ENCODE peak calls at places on chromosome X, in four cellular contexts. U is AG04450, M is endodermal cell, Y is fibroblast of lung. E is an unnamed sample.

GRCh38 chrX:100995469-100995868 is 26.0 kb downstream of the ARL13A start:
- DNase-seq in Y (peak; percentile 56), M (no peak), U (peak; percentile 64), E (no peak)

GRCh38 chrX:115560978-115561604 is at the start of gene PLS3:
- DNase-seq in Y (peak; percentile 83), U (peak; percentile 60), M (peak; percentile 98), E (no peak)

GRCh38 chrX:152997337-152997736 is 3.4 kb upstream of the PNMA5 start:
- DNase-seq in M (no peak), Y (no peak), U (no peak), E (no peak)

GRCh38 chrX:46575991-46576392 is 2.4 kb downstream of the CHST7 start:
- DNase-seq in M (no peak), U (no peak), Y (peak; percentile 70), E (no peak)

GRCh38 chrX:69079278-69079677 is 86.0 kb downstream of the PJA1 start:
- DNase-seq in Y (peak; percentile 36), M (no peak), U (no peak), E (no peak)

GRCh38 chrX:45801554-45801953 is 600.9 kb upstream of the DIPK2B start:
- DNase-seq in M (no peak), Y (peak; percentile 50), U (no peak), E (no peak)

GRCh38 chrX:63784346-63784901 is 590 bp downstream of the ARHGEF9 start:
- DNase-seq in U (no peak), Y (no peak), M (no peak), E (no peak)

GRCh38 chrX:43750248-43750676 is 94.2 kb downstream of the MAOA start:
- DNase-seq in M (peak; percentile 80), U (peak; percentile 1), Y (peak; percentile 69), E (peak; percentile 8)

GRCh38 chrX:105975382-105975781 is 63.1 kb downstream of the SERPINA7 start:
- DNase-seq in U (no peak), M (no peak), Y (peak; percentile 21), E (no peak)

GRCh38 chrX:96619588-96619987 is 65.1 kb upstream of the DIAPH2 start:
- DNase-seq in U (no peak), Y (peak; percentile 11), M (no peak), E (no peak)

GRCh38 chrX:130560558-130560957 is 158.8 kb downstream of the RBMX2 start:
- DNase-seq in Y (no peak), U (no peak), M (no peak), E (no peak)

GRCh38 chrX:40550069-40550468 is 30.7 kb upstream of the ATP6AP2 start:
- DNase-seq in U (no peak), M (no peak), Y (no peak), E (no peak)

GRCh38 chrX:139113682-139114081 is 402.2 kb upstream of the FGF13 start:
- DNase-seq in M (no peak), U (no peak), Y (no peak), E (no peak)

GRCh38 chrX:65148232-65148631 is 172.0 kb upstream of the ZC4H2 start:
- DNase-seq in Y (no peak), U (no peak), M (no peak), E (no peak)

GRCh38 chrX:43121637-43122036 is 343.7 kb upstream of the PPP1R2C start:
- DNase-seq in M (peak; percentile 43), U (no peak), Y (peak; percentile 0), E (no peak)

GRCh38 chrX:129706395-129707072 is 32.2 kb upstream of the XPNPEP2 start:
- DNase-seq in U (no peak), M (peak; percentile 20), Y (peak; percentile 5), E (no peak)

GRCh38 chrX:51776851-51777250 is 33.6 kb downstream of the GSPT2 start:
- DNase-seq in Y (no peak), M (peak; percentile 65), U (no peak), E (no peak)

GRCh38 chrX:149267878-149268813 is 237.0 kb downstream of the IDS start:
- DNase-seq in U (no peak), Y (no peak), M (no peak), E (no peak)

GRCh38 chrX:97328853-97329252 is 445.1 kb downstream of the RPA4 start:
- DNase-seq in M (no peak), U (no peak), Y (no peak), E (no peak)

GRCh38 chrX:19739683-19740082 is 147.7 kb downstream of the SH3KBP1 start:
- DNase-seq in Y (peak; percentile 70), U (peak; percentile 10), M (peak; percentile 85), E (peak; percentile 20)

DNA sequence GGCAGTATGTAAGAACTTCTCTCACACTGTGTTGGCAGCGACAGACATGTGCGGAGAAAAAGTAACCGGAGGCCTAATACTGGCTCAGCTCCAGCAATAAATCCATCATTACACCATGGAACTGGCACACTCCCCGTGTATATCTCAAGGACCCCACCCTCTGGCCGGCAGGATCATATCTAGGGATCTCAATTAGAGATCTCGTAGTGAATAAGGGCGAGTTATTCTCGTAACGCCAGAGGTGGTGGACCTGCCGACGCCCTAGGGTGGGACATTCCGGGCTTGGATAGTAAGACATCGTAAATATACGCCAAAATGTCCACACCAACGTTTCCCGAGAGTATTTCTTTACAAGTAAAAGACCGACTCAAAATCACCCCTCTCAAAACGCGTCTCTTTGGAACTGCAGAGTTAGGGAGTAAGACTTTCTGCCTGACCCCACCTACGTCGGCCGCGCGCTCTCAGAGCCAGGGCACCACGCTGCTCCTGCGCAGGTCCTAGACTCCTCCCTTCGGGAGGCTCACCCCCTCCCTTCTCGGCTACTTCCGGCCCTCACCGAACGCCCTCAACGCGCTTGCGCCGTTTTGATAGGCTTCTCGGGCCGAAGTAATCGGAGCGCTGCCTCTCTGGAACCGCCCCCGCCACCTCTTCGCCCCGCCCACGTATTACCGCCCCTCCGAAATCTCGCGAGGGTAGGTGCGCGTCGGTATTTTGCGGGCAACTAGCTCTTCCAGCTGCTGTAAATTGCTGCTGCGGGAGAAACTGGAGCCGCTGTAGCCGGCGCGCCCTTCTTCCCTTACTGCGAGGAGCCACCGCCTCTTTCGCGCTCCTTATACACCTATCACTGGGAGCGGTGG is at the start of gene WDR44:
- DNase-seq in Y (peak; percentile 95), U (peak; percentile 87), M (peak; percentile 96), E (peak; percentile 86)
- H3K9me3 ChIP-seq in Y (no peaks in the 10 kb centered on the region), U (no peaks in the 10 kb centered on the region), M (no peaks in the 10 kb centered on the region), E (no peaks in the 10 kb centered on the region)

DNA sequence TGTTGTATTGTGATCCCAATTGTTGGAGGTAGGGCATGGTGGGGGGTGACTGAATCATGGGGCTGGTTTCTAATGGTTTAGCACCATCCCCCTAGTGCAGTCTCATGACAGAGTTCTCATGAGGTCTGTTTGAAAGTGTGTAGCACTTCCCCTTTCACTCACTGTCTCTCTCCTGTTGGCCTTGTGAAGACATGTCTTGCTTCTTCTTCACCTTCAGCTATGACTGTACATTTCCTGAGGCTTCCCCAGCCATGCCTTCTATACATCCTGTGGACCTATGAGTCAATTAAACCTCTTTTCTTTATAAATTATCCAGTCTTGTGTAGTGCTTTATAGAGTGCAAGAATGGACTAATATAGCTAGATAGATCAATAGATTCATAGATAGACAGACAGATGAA is 230.0 kb downstream of the MAGEE1 start:
- DNase-seq in M (no peak), Y (no peak), U (no peak), E (no peak)
- H3K9me3 ChIP-seq in M (peaks cover 6% of the 10 kb centered on the region), Y (no peaks in the 10 kb centered on the region), U (no peaks in the 10 kb centered on the region), E (no peaks in the 10 kb centered on the region)

DNA sequence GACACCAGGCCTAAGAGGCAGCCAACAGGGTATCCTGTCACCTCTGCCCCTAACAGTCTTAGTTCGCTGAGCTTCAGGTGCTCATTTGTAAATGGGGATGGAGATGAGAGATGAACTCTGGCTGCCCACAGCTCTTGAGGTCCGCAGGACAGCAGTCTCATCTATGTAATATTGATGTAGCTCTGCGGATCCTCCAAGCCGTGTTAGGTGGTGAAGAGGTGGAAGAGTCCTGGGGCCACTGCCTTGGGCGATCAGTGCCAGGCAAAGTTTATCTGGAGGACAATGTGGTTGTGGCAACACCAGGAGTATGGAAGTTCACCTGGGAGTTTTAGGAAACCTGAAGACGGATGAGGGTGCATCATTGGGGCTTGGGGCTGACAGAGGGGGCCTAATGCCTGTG is 13.4 kb downstream of the TRO start:
- DNase-seq in U (no peak), M (no peak), Y (no peak), E (no peak)
- H3K9me3 ChIP-seq in U (no peaks in the 10 kb centered on the region), M (no peaks in the 10 kb centered on the region), Y (no peaks in the 10 kb centered on the region), E (no peaks in the 10 kb centered on the region)

GRCh38 chrX:151743651-151744470 is 9.3 kb downstream of the CNGA2 start:
- DNase-seq in U (no peak), Y (no peak), M (no peak), E (no peak)
- H3K9me3 ChIP-seq in U (no peaks in the 10 kb centered on the region), Y (no peaks in the 10 kb centered on the region), M (no peaks in the 10 kb centered on the region), E (no peaks in the 10 kb centered on the region)

GRCh38 chrX:789096-789495 is 158.5 kb downstream of the SHOX start:
- DNase-seq in U (no peak), Y (no peak), M (no peak), E (no peak)

GRCh38 chrX:790031-790430 is 159.4 kb downstream of the SHOX start:
- DNase-seq in M (peak; percentile 67), U (no peak), Y (no peak), E (no peak)

GRCh38 chrX:781216-782211 is 150.9 kb downstream of the SHOX start:
- DNase-seq in U (no peak), M (no peak), Y (no peak), E (no peak)

GRCh38 chrX:786441-786881 is 155.9 kb downstream of the SHOX start:
- DNase-seq in M (no peak), Y (no peak), U (no peak), E (no peak)

GRCh38 chrX:784829-785228 is 154.2 kb downstream of the SHOX start:
- DNase-seq in M (no peak), U (no peak), Y (no peak), E (no peak)
- H3K9me3 ChIP-seq in M (no peaks in the 10 kb centered on the region), U (peaks cover 57% of the 10 kb centered on the region), Y (no peaks in the 10 kb centered on the region), E (no peaks in the 10 kb centered on the region)

DNA sequence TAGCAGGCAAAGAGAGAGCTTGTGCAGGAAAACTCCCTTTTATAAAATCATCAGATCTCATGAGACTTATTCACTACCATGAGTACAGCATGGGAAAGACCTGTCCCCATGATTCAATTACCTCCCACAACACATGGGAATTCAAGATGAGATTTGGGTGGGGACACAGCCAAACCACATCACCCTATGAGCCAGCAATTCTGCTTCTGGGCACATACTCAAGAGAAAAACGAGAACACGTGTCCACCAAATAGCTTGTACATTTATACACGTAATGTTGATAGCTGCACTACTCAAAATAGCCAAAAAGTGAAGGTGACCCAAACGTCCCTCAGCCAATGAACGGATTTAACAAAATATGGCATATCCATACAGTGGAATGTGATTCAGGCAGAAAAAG is 94.5 kb upstream of the DHRSX start:
- DNase-seq in M (no peak), U (no peak), Y (peak; percentile 43), E (no peak)
- H3K9me3 ChIP-seq in M (no peaks in the 10 kb centered on the region), U (no peaks in the 10 kb centered on the region), Y (no peaks in the 10 kb centered on the region), E (no peaks in the 10 kb centered on the region)

GRCh38 chrX:22527302-22527701 is 254.6 kb downstream of the CBLL2 start:
- DNase-seq in U (no peak), M (no peak), Y (no peak), E (no peak)
- H3K9me3 ChIP-seq in U (no peaks in the 10 kb centered on the region), M (no peaks in the 10 kb centered on the region), Y (no peaks in the 10 kb centered on the region), E (no peaks in the 10 kb centered on the region)

DNA sequence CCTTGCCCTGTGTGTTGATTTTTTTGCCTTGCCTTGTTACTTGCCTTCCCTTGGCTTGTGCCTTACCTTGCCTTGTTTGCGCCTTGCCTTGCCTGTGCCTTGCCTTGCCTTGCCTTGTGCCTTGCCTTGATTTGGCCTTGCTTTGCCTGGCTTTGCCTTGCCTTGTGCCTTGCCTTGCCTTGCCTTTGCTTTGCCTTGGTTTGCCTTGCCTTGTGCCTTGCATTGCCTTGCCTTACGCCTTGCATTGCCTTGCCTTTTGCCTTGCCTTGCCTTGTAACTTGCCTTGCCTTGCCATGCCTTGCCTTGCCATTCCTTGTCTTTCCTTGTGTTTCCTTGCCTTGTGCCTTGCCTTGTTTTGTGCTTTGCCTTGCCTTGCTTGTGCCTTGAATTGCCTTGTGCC is 94.6 kb downstream of the TAB3 start:
- DNase-seq in U (no peak), M (peak; percentile 24), Y (no peak), E (no peak)
- H3K9me3 ChIP-seq in U (no peaks in the 10 kb centered on the region), M (no peaks in the 10 kb centered on the region), Y (no peaks in the 10 kb centered on the region), E (no peaks in the 10 kb centered on the region)

GRCh38 chrX:56000169-56000568 is 232.0 kb upstream of the KLF8 start:
- DNase-seq in Y (peak; percentile 0), M (no peak), U (no peak), E (no peak)
- H3K9me3 ChIP-seq in Y (no peaks in the 10 kb centered on the region), M (no peaks in the 10 kb centered on the region), U (no peaks in the 10 kb centered on the region), E (peaks cover 5% of the 10 kb centered on the region)

E was measured in T-helper 17 cell.